ENCODE peak calls at places on chromosomes 5 and 9, in five cellular contexts. D is K562, X is SK-N-SH, U is HCT116, Z is GM12878. C is an unnamed sample.

GRCh38 chr9:131666779-131667178 is 73.1 kb downstream of the RAPGEF1 start:
- DNase-seq in Z (no peak), X (no peak), D (no peak), U (no peak), C (no peak)

GRCh38 chr5:169631360-169631759 is 5.7 kb upstream of the DOCK2 start:
- DNase-seq in D (no peak), Z (no peak), U (no peak), X (no peak), C (no peak)

GRCh38 chr9:135288941-135289534 is 190.5 kb upstream of the PPP1R26 start:
- DNase-seq in X (no peak), U (peak), Z (no peak), D (no peak), C (no peak)

GRCh38 chr5:87061046-87061445 is 206.6 kb upstream of the RASA1 start:
- DNase-seq in Z (no peak), D (no peak), U (no peak), X (no peak), C (no peak)

GRCh38 chr5:159510282-159510681 is 180.0 kb upstream of the IL12B start:
- DNase-seq in D (no peak), U (no peak), X (peak), Z (no peak), C (peak)

GRCh38 chr9:80648336-80648735 is 1041.0 kb downstream of the TLE1 start:
- DNase-seq in X (no peak), D (no peak), Z (no peak), U (no peak), C (no peak)

GRCh38 chr5:9621379-9621903 is 8.7 kb downstream of the TAS2R1 start:
- DNase-seq in X (peak), Z (no peak), D (no peak), U (no peak), C (no peak)

GRCh38 chr5:178074266-178074952 is 38.9 kb upstream of the N4BP3 start:
- DNase-seq in D (peak), Z (no peak), X (no peak), U (no peak), C (no peak)

GRCh38 chr9:93309889-93310425 is 126.0 kb downstream of the WNK2 start:
- DNase-seq in D (no peak), Z (no peak), U (no peak), X (no peak), C (no peak)

GRCh38 chr9:87059740-87060139 is 112.4 kb upstream of the GAS1 start:
- DNase-seq in X (no peak), D (no peak), Z (no peak), U (no peak), C (no peak)

GRCh38 chr5:97100486-97100885 is 41.9 kb downstream of the LIX1 start:
- DNase-seq in D (no peak), X (no peak), U (no peak), Z (no peak), C (no peak)

GRCh38 chr9:2213830-2214468 is 198.8 kb downstream of the SMARCA2 start:
- DNase-seq in D (peak), X (no peak), Z (no peak), U (no peak), C (no peak)

GRCh38 chr5:149497357-149497756 is 53.9 kb downstream of the CSNK1A1 start:
- DNase-seq in X (no peak), U (no peak), Z (no peak), D (no peak), C (no peak)

GRCh38 chr9:91082709-91083108 is 279.0 kb downstream of the AUH start:
- DNase-seq in Z (no peak), U (no peak), D (no peak), X (no peak), C (no peak)

GRCh38 chr9:96441798-96442445 is 8.0 kb upstream of the HABP4 start:
- DNase-seq in Z (no peak), U (no peak), D (peak), X (no peak), C (peak)
- TF ChIP-seq JUND in Z (no peak), U (no peak), D (no peak), X (no peak), C (no peak)

GRCh38 chr5:31161772-31162171 is 31.7 kb upstream of the CDH6 start:
- DNase-seq in Z (no peak), U (no peak), X (no peak), D (no peak), C (no peak)

DNA sequence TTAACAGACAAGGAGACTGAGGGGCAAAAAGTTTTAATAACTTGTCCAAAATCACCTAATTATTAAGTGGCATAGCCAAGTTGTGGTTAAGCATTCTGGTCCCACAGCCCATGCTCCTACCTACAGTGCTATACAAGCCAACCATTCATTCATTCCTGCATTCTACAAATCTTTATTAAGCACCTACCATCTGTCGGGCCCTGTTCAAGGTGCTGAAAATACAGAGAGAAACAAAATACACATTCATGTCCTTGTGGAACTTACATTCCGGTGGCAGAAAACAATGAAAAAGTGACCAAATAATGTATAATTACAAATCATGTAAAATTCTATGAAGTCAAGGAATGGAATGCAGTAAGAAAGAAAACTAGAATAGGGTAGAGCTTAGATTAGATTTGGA is 27.8 kb upstream of the CDH6 start:
- DNase-seq in Z (no peak), U (no peak), D (no peak), X (no peak), C (no peak)
- TF ChIP-seq JUND in Z (no peak), U (no peak), D (no peak), X (no peak), C (no peak)

DNA sequence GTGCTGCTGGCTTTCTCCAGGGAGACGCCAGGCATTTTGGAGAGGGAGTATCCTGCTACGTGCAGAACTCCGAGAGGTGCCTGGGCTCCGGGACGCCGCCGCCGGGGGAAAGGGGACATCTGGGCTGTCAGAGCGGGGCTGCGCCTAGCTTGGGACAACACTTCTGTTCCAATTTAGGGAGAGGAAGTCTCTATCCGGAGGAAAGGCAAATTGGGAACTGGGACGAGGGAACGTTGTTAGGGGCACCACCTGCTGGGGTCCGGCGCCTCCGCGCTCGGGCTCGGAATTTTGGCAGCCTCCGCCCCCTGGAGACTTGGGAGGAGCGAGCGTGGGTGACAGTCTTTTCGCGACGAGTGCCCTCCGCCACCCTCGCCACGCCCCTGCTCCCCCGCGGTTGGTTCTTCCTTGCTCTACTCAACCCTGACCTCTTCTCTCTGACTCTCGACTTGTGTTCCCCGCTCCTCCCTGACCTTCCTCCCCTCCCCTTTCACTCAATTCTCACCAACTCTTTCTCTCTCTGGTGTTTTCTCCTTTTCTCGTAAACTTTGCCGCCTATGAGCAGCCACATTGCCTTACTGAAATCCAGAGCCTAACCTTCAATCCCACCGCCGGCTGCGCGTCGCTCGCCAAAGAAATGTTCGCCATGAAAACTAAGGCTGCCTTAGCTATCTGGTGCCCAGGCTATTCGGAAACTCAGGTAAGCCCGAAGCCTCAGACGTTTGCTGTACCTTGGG is 1.6 kb downstream of the TSLP start:
- DNase-seq in U (peak), Z (no peak), X (peak), D (peak), C (peak)
- TF ChIP-seq JUND in U (no peak), Z (no peak), X (no peak), D (no peak), C (no peak)

GRCh38 chr5:62718368-62718767 is 139.7 kb downstream of the LRRC70 start:
- DNase-seq in D (no peak), U (no peak), Z (no peak), X (no peak), C (peak)
- TF ChIP-seq JUND in D (no peak), U (no peak), Z (no peak), X (no peak), C (no peak)

GRCh38 chr5:11319851-11320580 is 559.0 kb upstream of the DAP start:
- DNase-seq in U (no peak), Z (no peak), X (no peak), D (no peak), C (peak)
- TF ChIP-seq JUND in U (no peak), Z (no peak), X (no peak), D (no peak), C (no peak)

DNA sequence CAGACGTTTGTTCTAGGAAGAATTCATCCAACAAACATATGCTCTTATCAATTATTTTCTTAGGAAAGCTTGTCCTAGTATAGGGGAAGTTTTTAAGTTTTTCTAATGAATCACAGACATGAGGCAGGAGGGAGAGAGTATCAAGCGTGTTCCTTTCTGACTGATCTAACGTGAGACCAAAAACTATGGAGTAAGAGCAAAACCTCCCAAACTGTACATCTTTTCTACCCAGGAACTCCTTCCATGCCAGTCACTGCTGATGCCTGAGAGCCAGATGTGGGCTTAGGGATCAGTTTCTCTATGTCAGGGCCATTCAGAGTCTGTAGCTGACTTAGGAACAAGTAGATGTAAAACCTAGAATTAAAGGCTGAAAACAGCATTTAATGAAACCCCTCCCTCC is 51.7 kb upstream of the NFIB start:
- DNase-seq in D (no peak), Z (no peak), U (no peak), X (no peak), C (no peak)
- TF ChIP-seq JUND in D (no peak), Z (no peak), U (no peak), X (no peak), C (no peak)

DNA sequence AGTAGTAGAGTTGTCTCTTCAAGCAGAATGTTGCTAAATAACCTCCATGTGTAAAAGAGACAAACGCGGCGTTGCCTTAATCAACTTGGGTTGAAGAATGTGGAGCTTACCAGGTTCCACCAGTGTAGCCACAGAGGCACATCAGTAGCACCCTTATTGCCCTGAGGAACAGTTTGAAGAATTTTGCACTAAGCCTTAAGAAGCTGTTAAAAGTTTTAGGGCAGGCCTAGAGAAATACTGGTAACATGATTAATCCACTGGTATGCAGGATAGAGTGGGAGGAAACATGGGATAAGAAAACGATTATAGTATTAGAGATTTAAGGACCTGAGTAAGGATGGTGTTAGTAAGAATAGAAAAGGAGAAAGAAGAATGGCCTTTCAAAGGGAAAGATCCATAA is 100.6 kb downstream of the ZCCHC7 start:
- DNase-seq in X (no peak), U (no peak), Z (no peak), D (no peak), C (no peak)
- TF ChIP-seq JUND in X (no peak), U (no peak), Z (no peak), D (no peak), C (no peak)

GRCh38 chr9:21251638-21252037 is 11.8 kb upstream of the IFNA14 start:
- DNase-seq in U (no peak), Z (no peak), D (no peak), X (no peak), C (no peak)

GRCh38 chr9:21251162-21251561 is 11.4 kb upstream of the IFNA14 start:
- DNase-seq in Z (no peak), D (no peak), X (no peak), U (no peak), C (peak)

GRCh38 chr9:21255538-21256212 is 15.9 kb upstream of the IFNA14 start:
- DNase-seq in X (no peak), U (no peak), Z (no peak), D (no peak), C (peak)

GRCh38 chr9:21252727-21253547 is 13.1 kb upstream of the IFNA14 start:
- DNase-seq in D (no peak), Z (no peak), U (peak), X (peak), C (no peak)
- TF ChIP-seq JUND in D (no peak), Z (no peak), U (no peak), X (no peak), C (no peak)

GRCh38 chr5:157219491-157220271 is 39.0 kb downstream of the ITK start:
- DNase-seq in U (no peak), Z (peak), X (no peak), D (no peak), C (no peak)
- TF ChIP-seq JUND in U (no peak), Z (no peak), X (no peak), D (no peak), C (no peak)